ENCODE peak calls at places on chromosomes 5 and 9, in five cellular contexts. Q, W, N, U and H are unnamed samples.

GRCh38 chr5:140338336-140338735 is 8.1 kb downstream of the HBEGF start:
- DNase-seq in W (no peak), U (no peak), Q (no peak), N (no peak), H (no peak)

GRCh38 chr9:130940693-130941576 is 1.9 kb upstream of the FIBCD1 start:
- DNase-seq in U (peak; percentile 92), W (peak; percentile 59), Q (peak; percentile 60), N (peak; percentile 30), H (no peak)

GRCh38 chr5:138716456-138716924 is 36.7 kb upstream of the CTNNA1 start:
- DNase-seq in U (no peak), W (no peak), Q (no peak), N (peak; percentile 39), H (peak; percentile 29)

GRCh38 chr5:59260973-59261372 is 632.6 kb downstream of the PDE4D start:
- DNase-seq in W (no peak), U (no peak), N (no peak), Q (no peak), H (no peak)

GRCh38 chr5:10503321-10503720 is 60.5 kb upstream of the ANKRD33B start:
- DNase-seq in N (no peak), U (no peak), W (no peak), Q (no peak), H (no peak)

GRCh38 chr5:107576736-107577440 is 93.8 kb downstream of the EFNA5 start:
- DNase-seq in N (peak; percentile 45), Q (no peak), U (no peak), W (no peak), H (no peak)

GRCh38 chr9:131217321-131218031 is 58.8 kb downstream of the FAM78A start:
- DNase-seq in U (no peak), N (no peak), Q (no peak), W (no peak), H (no peak)

GRCh38 chr5:128506643-128507042 is 31.4 kb downstream of the FBN2 start:
- DNase-seq in Q (no peak), U (no peak), N (no peak), W (no peak), H (no peak)

DNA sequence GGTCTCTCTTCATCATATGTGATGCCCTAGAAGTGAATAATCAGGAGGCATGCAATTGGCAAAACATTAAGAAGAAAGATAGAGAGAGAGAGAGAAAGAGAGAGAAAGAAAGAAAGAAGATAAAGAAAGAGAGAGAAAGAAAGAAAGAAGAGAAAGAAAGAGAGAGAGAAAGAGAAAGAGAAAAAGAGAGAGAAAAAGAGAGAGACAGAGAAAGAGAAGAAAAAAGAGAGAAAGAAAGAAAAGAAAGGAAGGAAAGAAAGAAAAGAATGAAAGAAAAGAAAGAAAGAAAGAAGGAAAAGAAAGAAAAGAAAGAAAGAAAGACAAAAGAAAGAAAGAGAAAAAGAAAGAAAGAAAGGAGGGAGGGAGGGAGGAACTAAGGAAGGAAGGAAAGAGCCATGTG is 318.9 kb downstream of the ICE1 start:
- DNase-seq in Q (no peak), U (no peak), W (no peak), N (no peak), H (no peak)
- TF ChIP-seq CTCF in Q (no peak), U (no peak), W (no peak), N (no peak), H (no peak)

GRCh38 chr5:127506616-127507015 is 10.8 kb upstream of the PRRC1 start:
- DNase-seq in Q (no peak), U (no peak), W (no peak), N (no peak), H (no peak)

GRCh38 chr5:127508644-127509373 is 8.6 kb upstream of the PRRC1 start:
- DNase-seq in U (no peak), N (no peak), Q (no peak), W (no peak), H (no peak)

DNA sequence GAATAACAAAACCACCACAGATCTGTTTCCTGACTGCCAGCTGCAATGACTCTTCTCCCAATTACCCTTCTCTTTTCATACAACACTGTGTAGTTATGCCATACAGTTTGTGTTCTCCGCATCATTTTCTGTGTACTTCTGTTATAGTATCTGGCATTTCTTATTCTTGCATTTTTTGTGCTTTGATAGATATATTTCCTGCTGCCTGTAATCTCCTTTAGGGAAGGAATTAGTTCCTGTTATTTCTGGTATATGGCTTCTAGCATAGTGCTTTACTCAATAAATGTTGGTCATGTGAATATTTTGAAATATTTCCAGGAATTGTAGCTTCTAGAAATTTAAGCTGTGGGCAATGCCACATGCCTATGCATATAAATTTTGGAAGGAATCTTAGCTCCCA is 11.6 kb upstream of the PRRC1 start:
- DNase-seq in Q (no peak), W (no peak), U (no peak), N (no peak), H (no peak)
- TF ChIP-seq CTCF in Q (no peak), W (no peak), U (no peak), N (no peak), H (no peak)

DNA sequence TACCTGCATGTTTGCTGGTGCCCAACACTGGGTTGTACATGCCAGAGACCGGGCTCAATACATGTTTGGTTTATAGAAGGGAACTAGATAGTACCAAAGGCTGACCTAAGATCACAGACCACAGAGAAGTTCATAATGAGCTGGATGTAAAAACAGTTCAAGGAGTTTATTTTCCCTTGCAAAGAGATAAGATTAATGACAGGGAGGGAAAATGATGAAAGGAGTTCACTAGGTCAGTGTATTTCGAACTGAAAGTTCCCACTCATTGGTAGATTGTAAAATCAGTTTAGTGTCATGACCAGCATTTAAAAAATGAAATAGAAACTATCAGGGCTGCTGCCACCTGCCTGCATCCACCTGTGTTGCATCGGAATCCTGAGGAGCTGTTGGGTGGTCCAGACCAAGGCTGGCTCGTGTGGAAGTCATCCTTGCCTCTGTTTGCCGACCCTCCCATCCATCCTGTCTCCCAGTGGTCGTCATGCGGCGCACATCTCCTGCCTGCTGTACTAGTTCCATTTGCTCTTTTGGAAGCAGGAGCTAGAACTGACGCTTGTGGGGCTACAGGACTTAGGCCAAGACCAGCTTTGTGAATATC is 21.1 kb downstream of the TBC1D2 start:
- DNase-seq in Q (no peak), N (no peak), W (no peak), U (no peak), H (no peak)
- TF ChIP-seq CTCF in Q (no peak), N (peak; percentile 5), W (no peak), U (peak; percentile 71), H (no peak)

GRCh38 chr9:8489845-8490244 is 690.3 kb upstream of the DMAC1 start:
- DNase-seq in W (no peak), Q (no peak), U (no peak), N (no peak), H (no peak)

GRCh38 chr9:8492034-8492433 is 692.5 kb upstream of the DMAC1 start:
- DNase-seq in U (no peak), N (no peak), W (no peak), Q (no peak), H (no peak)

GRCh38 chr9:8484563-8484962 is 685.0 kb upstream of the DMAC1 start:
- DNase-seq in Q (no peak), N (no peak), U (no peak), W (no peak), H (no peak)

DNA sequence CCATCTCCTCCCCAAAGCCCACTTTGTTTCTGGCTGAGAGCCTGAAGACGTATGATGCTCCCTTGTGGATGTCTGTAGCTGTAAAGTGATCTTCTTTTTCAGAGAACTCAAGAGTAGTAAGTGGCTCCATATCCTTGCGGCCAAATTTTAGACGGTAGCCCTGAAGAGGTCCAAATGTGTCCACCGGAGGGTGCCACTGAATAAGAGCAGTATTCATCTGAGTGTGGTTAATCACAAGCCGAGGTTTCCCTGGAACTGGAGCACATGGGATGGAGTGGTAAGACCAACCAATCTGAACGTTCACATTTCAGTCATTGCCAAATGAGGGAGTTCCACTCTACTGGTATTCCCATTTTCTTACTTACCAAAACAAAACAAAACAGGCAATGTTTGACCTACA is 686.5 kb upstream of the DMAC1 start:
- DNase-seq in Q (no peak), N (peak; percentile 35), W (no peak), U (no peak), H (peak; percentile 18)
- TF ChIP-seq CTCF in Q (no peak), N (peak; percentile 20), W (no peak), U (peak; percentile 41), H (peak; percentile 40)

GRCh38 chr5:169197343-169197742 is 103.6 kb downstream of the SLIT3 start:
- DNase-seq in W (no peak), U (no peak), N (no peak), Q (no peak), H (no peak)
- TF ChIP-seq CTCF in W (no peak), U (no peak), N (no peak), Q (no peak), H (peak; percentile 18)

GRCh38 chr9:137113385-137114159 is 961 bp downstream of the DPP7 start:
- DNase-seq in W (no peak), N (no peak), U (no peak), Q (no peak), H (no peak)
- TF ChIP-seq CTCF in W (no peak), N (no peak), U (no peak), Q (no peak), H (no peak)

GRCh38 chr9:112091805-112092204 is 83.3 kb downstream of the SUSD1 start:
- DNase-seq in W (no peak), Q (no peak), N (peak; percentile 52), U (no peak), H (peak; percentile 19)
- TF ChIP-seq CTCF in W (no peak), Q (peak; percentile 14), N (peak; percentile 46), U (no peak), H (peak; percentile 58)

DNA sequence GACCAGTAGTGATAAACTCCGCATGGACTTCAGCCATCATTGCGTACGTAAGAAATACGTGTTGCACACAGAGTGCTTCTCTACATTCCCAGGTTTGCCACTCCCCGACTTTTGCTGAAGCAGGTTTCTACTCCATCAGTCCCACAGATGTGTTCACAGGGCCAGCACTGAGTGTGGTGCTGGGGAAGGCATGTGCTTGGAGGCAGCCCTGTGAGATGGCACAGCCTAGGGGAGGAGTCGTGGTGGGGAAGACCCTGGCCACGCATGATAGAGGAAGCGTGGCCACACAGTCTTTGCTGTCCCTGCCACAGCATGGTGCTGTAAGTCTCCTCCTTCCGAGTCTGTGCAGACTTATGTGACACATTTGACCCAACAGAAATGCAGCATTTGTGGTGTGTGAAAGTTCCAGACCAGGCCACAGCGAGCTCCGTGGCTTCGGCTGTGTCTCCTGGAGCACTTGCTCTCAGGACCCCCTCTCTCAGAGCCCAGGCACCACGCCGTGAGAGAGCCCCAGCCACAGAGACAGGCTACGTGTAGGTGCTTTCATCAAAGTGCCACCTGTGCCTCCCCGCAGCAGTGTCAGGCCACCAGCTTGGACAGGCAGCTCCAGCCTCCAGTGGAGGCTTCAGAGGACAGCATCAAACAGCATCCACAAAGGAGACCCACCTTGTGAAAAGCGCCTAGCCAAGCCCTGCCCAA is 197.8 kb downstream of the AUH start:
- DNase-seq in N (no peak), Q (no peak), W (no peak), U (peak; percentile 84), H (no peak)
- TF ChIP-seq CTCF in N (no peak), Q (no peak), W (no peak), U (no peak), H (no peak)

GRCh38 chr9:127194881-127195713 is 69.5 kb upstream of the GARNL3 start:
- DNase-seq in W (no peak), N (no peak), U (peak; percentile 72), Q (no peak), H (no peak)
- TF ChIP-seq CTCF in W (peak; percentile 30), N (no peak), U (peak; percentile 66), Q (no peak), H (peak; percentile 13)